ENCODE peak calls at places on chromosomes 16 and 17, in nine cellular contexts. One of them, this sample, is unnamed.

GRCh38 chr16:47523342-47524006 is 62.3 kb downstream of the PHKB start:
- DNase-seq in body of pancreas: no peak
- DNase-seq in HCT116: no peak
- DNase-seq in SK-N-SH: no peak
- DNase-seq in EH: no peak
- DNase-seq in nucleus accumbens: no peak
- DNase-seq in NCI-H345: no peak
- DNase-seq in fibroblast of the aortic adventitia: no peak
- DNase-seq in RWPE1: no peak
- DNase-seq in this sample: peak

GRCh38 chr17:3025421-3026124 is 37.8 kb downstream of the OR1D5 start:
- DNase-seq in body of pancreas: no peak
- DNase-seq in RWPE1: no peak
- DNase-seq in EH: no peak
- DNase-seq in nucleus accumbens: no peak
- DNase-seq in NCI-H345: no peak
- DNase-seq in SK-N-SH: no peak
- DNase-seq in fibroblast of the aortic adventitia: no peak
- DNase-seq in HCT116: no peak
- DNase-seq in this sample: no peak

GRCh38 chr17:59893617-59894100 is 738 bp downstream of the RPS6KB1 start:
- DNase-seq in EH: peak
- DNase-seq in fibroblast of the aortic adventitia: peak
- DNase-seq in body of pancreas: no peak
- DNase-seq in NCI-H345: no peak
- DNase-seq in SK-N-SH: peak
- DNase-seq in nucleus accumbens: no peak
- DNase-seq in RWPE1: peak
- DNase-seq in HCT116: no peak
- DNase-seq in this sample: no peak

GRCh38 chr16:29023279-29024278 is 38.7 kb downstream of the LAT start:
- DNase-seq in fibroblast of the aortic adventitia: no peak
- DNase-seq in RWPE1: no peak
- DNase-seq in SK-N-SH: no peak
- DNase-seq in EH: peak
- DNase-seq in NCI-H345: no peak
- DNase-seq in body of pancreas: no peak
- DNase-seq in HCT116: no peak
- DNase-seq in nucleus accumbens: no peak
- DNase-seq in this sample: no peak

GRCh38 chr17:30550512-30551273 is 73.5 kb downstream of the GOSR1 start:
- DNase-seq in EH: peak
- DNase-seq in SK-N-SH: no peak
- DNase-seq in nucleus accumbens: no peak
- DNase-seq in HCT116: peak
- DNase-seq in RWPE1: peak
- DNase-seq in fibroblast of the aortic adventitia: peak
- DNase-seq in NCI-H345: no peak
- DNase-seq in body of pancreas: no peak
- DNase-seq in this sample: peak

GRCh38 chr16:49826515-49826914 is 29.4 kb downstream of the ZNF423 start:
- DNase-seq in HCT116: no peak
- DNase-seq in SK-N-SH: no peak
- DNase-seq in nucleus accumbens: no peak
- DNase-seq in NCI-H345: no peak
- DNase-seq in EH: no peak
- DNase-seq in fibroblast of the aortic adventitia: no peak
- DNase-seq in RWPE1: no peak
- DNase-seq in body of pancreas: no peak
- DNase-seq in this sample: no peak

GRCh38 chr17:80270836-80271235 is 10.2 kb downstream of the RNF213 start:
- DNase-seq in fibroblast of the aortic adventitia: peak
- DNase-seq in body of pancreas: peak
- DNase-seq in EH: peak
- DNase-seq in nucleus accumbens: no peak
- DNase-seq in RWPE1: peak
- DNase-seq in SK-N-SH: peak
- DNase-seq in NCI-H345: no peak
- DNase-seq in HCT116: no peak
- DNase-seq in this sample: no peak

GRCh38 chr17:40349477-40350409 is 14.8 kb downstream of the GJD3 start:
- DNase-seq in HCT116: no peak
- DNase-seq in fibroblast of the aortic adventitia: peak
- DNase-seq in body of pancreas: no peak
- DNase-seq in nucleus accumbens: no peak
- DNase-seq in SK-N-SH: no peak
- DNase-seq in EH: no peak
- DNase-seq in NCI-H345: no peak
- DNase-seq in RWPE1: peak
- DNase-seq in this sample: no peak

GRCh38 chr17:39820987-39821386 is 43.1 kb downstream of the IKZF3 start:
- DNase-seq in SK-N-SH: no peak
- DNase-seq in EH: no peak
- DNase-seq in RWPE1: no peak
- DNase-seq in fibroblast of the aortic adventitia: no peak
- DNase-seq in nucleus accumbens: no peak
- DNase-seq in body of pancreas: no peak
- DNase-seq in HCT116: no peak
- DNase-seq in NCI-H345: no peak
- DNase-seq in this sample: no peak

GRCh38 chr17:10123093-10123492 is 75.3 kb downstream of the GAS7 start:
- DNase-seq in NCI-H345: no peak
- DNase-seq in HCT116: no peak
- DNase-seq in RWPE1: no peak
- DNase-seq in EH: no peak
- DNase-seq in nucleus accumbens: no peak
- DNase-seq in body of pancreas: no peak
- DNase-seq in SK-N-SH: no peak
- DNase-seq in fibroblast of the aortic adventitia: no peak
- DNase-seq in this sample: no peak

GRCh38 chr16:70470927-70471341 is 16.5 kb downstream of the FCSK start:
- DNase-seq in fibroblast of the aortic adventitia: peak
- DNase-seq in HCT116: no peak
- DNase-seq in NCI-H345: no peak
- DNase-seq in RWPE1: no peak
- DNase-seq in body of pancreas: peak
- DNase-seq in EH: peak
- DNase-seq in SK-N-SH: peak
- DNase-seq in nucleus accumbens: no peak
- DNase-seq in this sample: no peak

GRCh38 chr16:569445-570254 is at the start of gene PIGQ:
- DNase-seq in NCI-H345: peak
- DNase-seq in HCT116: no peak
- DNase-seq in fibroblast of the aortic adventitia: peak
- DNase-seq in EH: peak
- DNase-seq in SK-N-SH: peak
- DNase-seq in nucleus accumbens: peak
- DNase-seq in body of pancreas: peak
- DNase-seq in RWPE1: peak
- DNase-seq in this sample: peak